ENCODE peak calls at places on chromosomes 5 and 9, in ten cellular contexts. One of them, this sample, is unnamed.

GRCh38 chr5:32711693-32712462 is 757 bp downstream of the NPR3 start:
- DNase-seq in ovary: no peak
- DNase-seq in amniotic stem cell: peak
- DNase-seq in stimulated activated CD4-positive, alpha-beta T cell treated with anti-CD3 and anti-CD28 coated beads, Interleukin-2, amount 100 ng/mL, for 48 hours: no peak
- DNase-seq in pons: no peak
- DNase-seq in stomach: no peak
- DNase-seq in progenitor cell of endocrine pancreas: no peak
- DNase-seq in fibroblast of pulmonary artery: no peak
- DNase-seq in CD8-positive, alpha-beta T cell: no peak
- DNase-seq in T-helper 17 cell: no peak
- DNase-seq in this sample: no peak

GRCh38 chr9:22379272-22379671 is 67.4 kb upstream of the DMRTA1 start:
- DNase-seq in stimulated activated CD4-positive, alpha-beta T cell treated with anti-CD3 and anti-CD28 coated beads, Interleukin-2, amount 100 ng/mL, for 48 hours: no peak
- DNase-seq in amniotic stem cell: no peak
- DNase-seq in fibroblast of pulmonary artery: no peak
- DNase-seq in T-helper 17 cell: no peak
- DNase-seq in ovary: no peak
- DNase-seq in CD8-positive, alpha-beta T cell: no peak
- DNase-seq in stomach: no peak
- DNase-seq in progenitor cell of endocrine pancreas: no peak
- DNase-seq in pons: no peak
- DNase-seq in this sample: no peak

GRCh38 chr9:133994359-133995011 is 2.4 kb upstream of the VAV2 start:
- DNase-seq in T-helper 17 cell: peak
- DNase-seq in stomach: peak
- DNase-seq in stimulated activated CD4-positive, alpha-beta T cell treated with anti-CD3 and anti-CD28 coated beads, Interleukin-2, amount 100 ng/mL, for 48 hours: peak
- DNase-seq in amniotic stem cell: peak
- DNase-seq in fibroblast of pulmonary artery: peak
- DNase-seq in pons: peak
- DNase-seq in ovary: peak
- DNase-seq in progenitor cell of endocrine pancreas: peak
- DNase-seq in CD8-positive, alpha-beta T cell: peak
- DNase-seq in this sample: no peak

GRCh38 chr5:42870882-42871418 is 59.3 kb upstream of the SELENOP start:
- DNase-seq in T-helper 17 cell: no peak
- DNase-seq in pons: peak
- DNase-seq in CD8-positive, alpha-beta T cell: no peak
- DNase-seq in stimulated activated CD4-positive, alpha-beta T cell treated with anti-CD3 and anti-CD28 coated beads, Interleukin-2, amount 100 ng/mL, for 48 hours: no peak
- DNase-seq in ovary: no peak
- DNase-seq in stomach: no peak
- DNase-seq in fibroblast of pulmonary artery: peak
- DNase-seq in amniotic stem cell: no peak
- DNase-seq in progenitor cell of endocrine pancreas: no peak
- DNase-seq in this sample: no peak

GRCh38 chr5:107968465-107968864 is 297.7 kb upstream of the EFNA5 start:
- DNase-seq in ovary: no peak
- DNase-seq in stimulated activated CD4-positive, alpha-beta T cell treated with anti-CD3 and anti-CD28 coated beads, Interleukin-2, amount 100 ng/mL, for 48 hours: no peak
- DNase-seq in pons: no peak
- DNase-seq in amniotic stem cell: no peak
- DNase-seq in CD8-positive, alpha-beta T cell: no peak
- DNase-seq in T-helper 17 cell: no peak
- DNase-seq in progenitor cell of endocrine pancreas: no peak
- DNase-seq in fibroblast of pulmonary artery: no peak
- DNase-seq in stomach: no peak
- DNase-seq in this sample: no peak

GRCh38 chr9:127264462-127265040 is at the start of gene GARNL3:
- DNase-seq in stomach: no peak
- DNase-seq in amniotic stem cell: no peak
- DNase-seq in fibroblast of pulmonary artery: no peak
- DNase-seq in pons: peak
- DNase-seq in ovary: no peak
- DNase-seq in CD8-positive, alpha-beta T cell: no peak
- DNase-seq in stimulated activated CD4-positive, alpha-beta T cell treated with anti-CD3 and anti-CD28 coated beads, Interleukin-2, amount 100 ng/mL, for 48 hours: no peak
- DNase-seq in T-helper 17 cell: no peak
- DNase-seq in progenitor cell of endocrine pancreas: no peak
- DNase-seq in this sample: no peak

GRCh38 chr9:136255896-136256890 is 10.6 kb upstream of the QSOX2 start:
- DNase-seq in CD8-positive, alpha-beta T cell: no peak
- DNase-seq in fibroblast of pulmonary artery: no peak
- DNase-seq in amniotic stem cell: no peak
- DNase-seq in pons: no peak
- DNase-seq in T-helper 17 cell: no peak
- DNase-seq in ovary: no peak
- DNase-seq in stomach: no peak
- DNase-seq in stimulated activated CD4-positive, alpha-beta T cell treated with anti-CD3 and anti-CD28 coated beads, Interleukin-2, amount 100 ng/mL, for 48 hours: no peak
- DNase-seq in progenitor cell of endocrine pancreas: no peak
- DNase-seq in this sample: no peak

GRCh38 chr5:4676934-4677333 is 463.2 kb upstream of the ADAMTS16 start:
- DNase-seq in stimulated activated CD4-positive, alpha-beta T cell treated with anti-CD3 and anti-CD28 coated beads, Interleukin-2, amount 100 ng/mL, for 48 hours: no peak
- DNase-seq in stomach: no peak
- DNase-seq in amniotic stem cell: no peak
- DNase-seq in fibroblast of pulmonary artery: peak
- DNase-seq in CD8-positive, alpha-beta T cell: no peak
- DNase-seq in pons: no peak
- DNase-seq in progenitor cell of endocrine pancreas: no peak
- DNase-seq in ovary: no peak
- DNase-seq in T-helper 17 cell: no peak
- DNase-seq in this sample: no peak

This sample was measured in Panc1.